ENCODE peak calls at places on chromosome 6, in nine cellular contexts. C, G, L, O, Y, P, H, Z and T are unnamed samples.

GRCh38 chr6:125995972-125996580 is 9.7 kb downstream of the TRMT11 start:
- DNase-seq in Z (peak), Y (peak), G (peak), L (peak), C (peak), P (peak), H (no peak), O (peak), T (peak)

GRCh38 chr6:26033132-26033941 is 53.9 kb upstream of the HFE start:
- DNase-seq in G (peak), O (peak), L (peak), Y (peak), C (peak), P (peak), H (peak), Z (peak), T (peak)

GRCh38 chr6:106694343-106694742 is 65.0 kb downstream of the QRSL1 start:
- DNase-seq in H (no peak), C (no peak), G (no peak), Y (no peak), Z (no peak), P (no peak), O (no peak), L (no peak), T (no peak)

GRCh38 chr6:41601248-41601549 is 37.1 kb upstream of the MDFI start:
- DNase-seq in C (no peak), L (peak), G (no peak), Z (no peak), O (no peak), H (no peak), P (no peak), Y (no peak), T (no peak)

GRCh38 chr6:17762651-17763050 is 55.9 kb upstream of the NUP153 start:
- DNase-seq in H (no peak), C (no peak), G (no peak), Y (no peak), O (no peak), Z (no peak), L (no peak), P (no peak), T (no peak)

GRCh38 chr6:6825153-6825847 is 236.8 kb downstream of the LY86 start:
- DNase-seq in L (no peak), O (no peak), Z (no peak), H (peak), Y (no peak), G (no peak), C (no peak), P (no peak), T (no peak)

GRCh38 chr6:43451939-43452338 is 3.4 kb downstream of the DLK2 start:
- DNase-seq in G (no peak), P (no peak), H (no peak), L (no peak), C (no peak), Y (no peak), O (no peak), Z (no peak), T (no peak)

GRCh38 chr6:69022991-69023390 is 387.9 kb downstream of the ADGRB3 start:
- DNase-seq in Y (no peak), H (no peak), L (no peak), Z (no peak), C (no peak), G (peak), O (peak), P (no peak), T (peak)